ENCODE peak calls at places on chromosomes 3 and 15, in nine cellular contexts. G is cardiac muscle cell, C is right cardiac atrium, A is heart left ventricle, M is thoracic aorta, L is PC-3, U is body of pancreas, Q is aorta, K is A673. F is an unnamed sample. For H3K4me1, the result is how much of the 10 kb centered on the place peaks cover.

GRCh38 chr15:95887666-95888480 is 442.6 kb upstream of the NR2F2 start:
- DNase-seq in G (no peak), C (no peak), A (no peak), M (no peak), L (peak), U (no peak), Q (no peak), K (no peak), F (peak)

GRCh38 chr3:110521019-110521418 is 550.6 kb upstream of the NECTIN3 start:
- DNase-seq in G (peak), C (no peak), A (no peak), M (no peak), L (peak), U (no peak), Q (no peak), K (no peak), F (peak)

GRCh38 chr15:67823371-67824156 is 1.7 kb upstream of the SKOR1 start:
- DNase-seq in G (no peak), C (peak), A (peak), M (no peak), L (no peak), U (no peak), Q (no peak), K (no peak), F (no peak)

GRCh38 chr3:69922521-69923000 is 77.0 kb upstream of the SAMMSON start:
- DNase-seq in G (no peak), C (no peak), A (no peak), M (no peak), L (no peak), U (no peak), Q (no peak), K (no peak), F (no peak)

GRCh38 chr15:61857169-61857829 is 202.9 kb downstream of the VPS13C start:
- DNase-seq in G (peak), C (no peak), A (no peak), M (no peak), L (no peak), U (no peak), Q (no peak), K (peak), F (no peak)

GRCh38 chr3:46298871-46299607 is 54.9 kb upstream of the CCR2 start:
- DNase-seq in G (no peak), C (no peak), A (no peak), M (no peak), L (no peak), U (no peak), Q (no peak), K (no peak), F (no peak)

GRCh38 chr3:185120126-185120525 is 32.7 kb downstream of the C3orf70 start:
- DNase-seq in G (no peak), C (no peak), A (no peak), M (no peak), L (no peak), U (no peak), Q (no peak), K (no peak), F (no peak)

GRCh38 chr3:98058244-98058960 is 23.3 kb upstream of the GABRR3 start:
- DNase-seq in G (no peak), C (no peak), A (no peak), M (no peak), L (no peak), U (no peak), Q (no peak), K (no peak), F (no peak)

GRCh38 chr15:70159397-70160009 is 61.8 kb upstream of the TLE3 start:
- DNase-seq in G (no peak), C (no peak), A (no peak), M (no peak), L (no peak), U (no peak), Q (no peak), K (no peak), F (no peak)

GRCh38 chr3:182364723-182365650 is 428.3 kb upstream of the ATP11B start:
- DNase-seq in G (no peak), C (peak), A (no peak), M (no peak), L (peak), U (no peak), Q (no peak), K (peak), F (no peak)

GRCh38 chr3:53628546-53629395 is 134.4 kb downstream of the CACNA1D start:
- DNase-seq in G (no peak), C (no peak), A (no peak), M (no peak), L (no peak), U (no peak), Q (no peak), K (no peak), F (no peak)

GRCh38 chr15:99564221-99565030 is 1.4 kb upstream of the MEF2A start:
- DNase-seq in G (peak), C (peak), A (peak), M (no peak), L (no peak), U (peak), Q (peak), K (peak), F (peak)

GRCh38 chr3:45437388-45437787 is 49.0 kb downstream of the LARS2 start:
- DNase-seq in G (no peak), C (no peak), A (no peak), M (no peak), L (peak), U (no peak), Q (no peak), K (no peak), F (no peak)

GRCh38 chr3:162538906-162539305 is 1042.3 kb downstream of the OTOL1 start:
- DNase-seq in G (peak), C (no peak), A (no peak), M (no peak), L (no peak), U (no peak), Q (no peak), K (no peak), F (no peak)

GRCh38 chr3:115727135-115727534 is 103.8 kb downstream of the GAP43 start:
- DNase-seq in G (no peak), C (no peak), A (no peak), M (no peak), L (no peak), U (no peak), Q (no peak), K (no peak), F (no peak)

GRCh38 chr15:71572452-71573053 is 237.8 kb upstream of the NR2E3 start:
- DNase-seq in G (no peak), C (no peak), A (no peak), M (no peak), L (peak), U (peak), Q (no peak), K (no peak), F (no peak)

GRCh38 chr15:61702224-61703120 is 357.8 kb downstream of the VPS13C start:
- DNase-seq in G (no peak), C (no peak), A (no peak), M (no peak), L (peak), U (no peak), Q (no peak), K (no peak), F (no peak)

GRCh38 chr3:183114779-183115178 is 15.5 kb upstream of the MCCC1 start:
- DNase-seq in G (no peak), C (no peak), A (no peak), M (no peak), L (no peak), U (no peak), Q (no peak), K (no peak), F (no peak)

GRCh38 chr3:156377266-156377665 is 177.7 kb downstream of the SSR3 start:
- DNase-seq in G (no peak), C (no peak), A (no peak), M (no peak), L (no peak), U (no peak), Q (no peak), K (no peak), F (no peak)

GRCh38 chr15:68103603-68104002 is 49.5 kb downstream of the PIAS1 start:
- DNase-seq in G (no peak), C (no peak), A (no peak), M (no peak), L (no peak), U (no peak), Q (no peak), K (no peak), F (no peak)

GRCh38 chr3:154247806-154248480 is 76.3 kb downstream of the DHX36 start:
- DNase-seq in G (no peak), C (no peak), A (no peak), M (no peak), L (no peak), U (no peak), Q (no peak), K (peak), F (no peak)

GRCh38 chr15:58378241-58379085 is 53.3 kb upstream of the LIPC start:
- DNase-seq in G (no peak), C (no peak), A (no peak), M (no peak), L (peak), U (no peak), Q (no peak), K (no peak), F (peak)

GRCh38 chr3:59212128-59212764 is 162.4 kb upstream of the CFAP20DC start:
- DNase-seq in G (peak), C (no peak), A (no peak), M (no peak), L (peak), U (no peak), Q (no peak), K (peak), F (peak)

GRCh38 chr3:172102123-172102882 is 62.9 kb downstream of the FNDC3B start:
- DNase-seq in G (no peak), C (peak), A (no peak), M (no peak), L (no peak), U (peak), Q (no peak), K (no peak), F (no peak)

GRCh38 chr3:27423463-27423862 is 54.3 kb upstream of the NEK10 start:
- DNase-seq in G (peak), C (no peak), A (no peak), M (no peak), L (peak), U (no peak), Q (no peak), K (no peak), F (peak)

GRCh38 chr3:94028093-94028837 is at the start of gene STX19:
- DNase-seq in G (no peak), C (no peak), A (no peak), M (no peak), L (peak), U (peak), Q (no peak), K (peak), F (no peak)

GRCh38 chr3:142319912-142320311 is 94.5 kb upstream of the GK5 start:
- DNase-seq in G (no peak), C (no peak), A (no peak), M (no peak), L (no peak), U (no peak), Q (no peak), K (no peak), F (no peak)

GRCh38 chr15:72836676-72837325 is 53.2 kb upstream of the ADPGK start:
- DNase-seq in G (no peak), C (no peak), A (no peak), M (no peak), L (no peak), U (no peak), Q (no peak), K (no peak), F (no peak)

GRCh38 chr3:101171797-101172196 is 148.6 kb downstream of the IMPG2 start:
- DNase-seq in G (no peak), C (no peak), A (no peak), M (no peak), L (no peak), U (no peak), Q (no peak), K (no peak), F (no peak)

GRCh38 chr15:92074646-92075045 is 221.1 kb downstream of the SLCO3A1 start:
- DNase-seq in G (peak), C (peak), A (peak), M (peak), L (no peak), U (peak), Q (peak), K (peak), F (no peak)

GRCh38 chr3:33915796-33916589 is 117.6 kb downstream of the PDCD6IP start:
- DNase-seq in G (peak), C (peak), A (peak), M (no peak), L (peak), U (no peak), Q (no peak), K (peak), F (peak)
- H3K4me3 ChIP-seq in G (no peak), C (no peak), A (no peak), M (no peak), L (no peak), U (no peak), Q (no peak), K (no peak), F (no peak)

DNA sequence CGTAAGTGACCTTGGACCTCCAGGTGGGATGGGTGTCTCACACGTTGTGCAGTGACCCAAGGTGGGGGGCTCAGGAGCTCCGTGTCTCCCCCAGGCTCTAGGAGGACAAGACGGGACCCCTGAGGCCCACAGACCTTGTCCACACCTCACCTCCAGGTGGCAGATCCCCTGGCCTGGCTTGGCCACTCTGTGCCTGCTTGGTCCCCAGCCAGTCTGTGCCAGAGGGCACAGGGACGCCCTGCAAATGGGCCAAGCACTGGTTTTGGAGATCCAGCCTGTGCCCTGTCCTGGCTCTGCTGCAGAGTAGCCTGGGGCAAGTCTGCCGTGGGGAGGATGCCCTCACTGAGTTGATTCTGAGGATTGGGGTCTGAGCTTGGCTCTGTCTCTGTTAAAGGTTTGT is 14.0 kb downstream of the SLC6A6 start:
- DNase-seq in G (no peak), C (no peak), A (no peak), M (no peak), L (no peak), U (no peak), Q (no peak), K (no peak), F (no peak)
- H3K4me1 ChIP-seq in G (under half), C (under half), A (under half), M (under half), L (under half), U (under half), Q (under half), K (under half), F (under half)

GRCh38 chr15:34757262-34757661 is 2.5 kb upstream of the GJD2 start:
- DNase-seq in G (no peak), C (no peak), A (no peak), M (no peak), L (no peak), U (no peak), Q (no peak), K (no peak), F (no peak)

GRCh38 chr15:34754674-34755418 is at the start of gene GJD2:
- DNase-seq in G (no peak), C (peak), A (no peak), M (no peak), L (no peak), U (no peak), Q (no peak), K (no peak), F (no peak)

GRCh38 chr15:34754171-34754580 is 622 bp downstream of the GJD2 start:
- DNase-seq in G (no peak), C (peak), A (no peak), M (no peak), L (no peak), U (no peak), Q (no peak), K (no peak), F (no peak)

GRCh38 chr15:34753236-34753894 is 1.4 kb downstream of the GJD2 start:
- DNase-seq in G (peak), C (peak), A (peak), M (no peak), L (peak), U (peak), Q (peak), K (peak), F (peak)

DNA sequence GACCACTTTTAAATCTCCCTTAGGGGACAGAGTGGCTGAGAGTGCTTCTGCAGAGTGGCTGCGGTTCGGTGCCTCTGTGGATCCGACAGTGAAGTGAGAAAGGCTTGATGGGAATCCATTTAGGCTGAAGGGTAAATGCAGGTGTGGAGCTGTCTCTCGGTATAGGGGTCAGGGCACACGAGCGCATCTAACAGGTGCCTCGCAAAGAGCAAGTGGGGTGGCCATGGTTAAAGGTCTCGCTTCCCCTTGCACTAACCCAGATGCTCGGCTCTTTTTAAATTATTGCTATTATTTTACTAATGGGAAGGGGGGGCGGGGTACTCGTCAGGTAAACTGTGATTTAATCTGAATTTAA is 598 bp upstream of the GJD2 start:
- DNase-seq in G (no peak), C (peak), A (no peak), M (no peak), L (no peak), U (no peak), Q (no peak), K (no peak), F (no peak)
- H3K4me3 ChIP-seq in G (peak), C (peak), A (peak), M (peak), L (no peak), U (no peak), Q (no peak), K (no peak), F (no peak)

GRCh38 chr3:73043414-73043813 is 18.0 kb upstream of the EBLN2 start:
- DNase-seq in G (no peak), C (no peak), A (no peak), M (no peak), L (no peak), U (no peak), Q (no peak), K (no peak), F (no peak)

GRCh38 chr3:73037369-73037699 is 24.1 kb upstream of the EBLN2 start:
- DNase-seq in G (peak), C (no peak), A (no peak), M (no peak), L (peak), U (no peak), Q (no peak), K (peak), F (peak)

GRCh38 chr3:73046195-73046594 is 15.3 kb upstream of the EBLN2 start:
- DNase-seq in G (no peak), C (no peak), A (no peak), M (no peak), L (no peak), U (no peak), Q (no peak), K (no peak), F (no peak)

GRCh38 chr3:73045391-73045790 is 16.1 kb upstream of the EBLN2 start:
- DNase-seq in G (peak), C (no peak), A (no peak), M (no peak), L (no peak), U (no peak), Q (no peak), K (no peak), F (no peak)

DNA sequence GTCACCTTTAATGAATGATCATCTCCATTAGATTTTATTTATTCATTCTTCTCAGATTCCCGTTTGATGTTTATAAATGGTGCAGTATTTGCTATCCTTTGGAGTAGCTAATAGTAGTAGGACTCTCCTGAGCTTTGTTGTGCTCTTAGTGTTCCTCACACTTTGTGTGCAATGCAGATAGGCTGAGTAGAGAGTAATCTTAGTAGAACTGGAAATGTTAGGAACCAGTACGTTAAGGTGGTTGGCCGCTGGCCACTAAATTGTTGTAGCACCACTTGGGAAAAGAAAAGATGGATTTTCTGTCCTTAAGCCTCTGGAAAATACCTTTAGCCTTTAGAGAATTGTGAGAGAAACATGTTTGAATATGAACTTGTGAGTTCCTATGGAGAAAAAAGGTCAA is 19.9 kb upstream of the EBLN2 start:
- DNase-seq in G (peak), C (peak), A (no peak), M (no peak), L (no peak), U (no peak), Q (no peak), K (no peak), F (no peak)
- H3K4me1 ChIP-seq in G (under half), C (under half), A (half or more), M (half or more), L (under half), U (under half), Q (under half), K (under half), F (under half)

DNA sequence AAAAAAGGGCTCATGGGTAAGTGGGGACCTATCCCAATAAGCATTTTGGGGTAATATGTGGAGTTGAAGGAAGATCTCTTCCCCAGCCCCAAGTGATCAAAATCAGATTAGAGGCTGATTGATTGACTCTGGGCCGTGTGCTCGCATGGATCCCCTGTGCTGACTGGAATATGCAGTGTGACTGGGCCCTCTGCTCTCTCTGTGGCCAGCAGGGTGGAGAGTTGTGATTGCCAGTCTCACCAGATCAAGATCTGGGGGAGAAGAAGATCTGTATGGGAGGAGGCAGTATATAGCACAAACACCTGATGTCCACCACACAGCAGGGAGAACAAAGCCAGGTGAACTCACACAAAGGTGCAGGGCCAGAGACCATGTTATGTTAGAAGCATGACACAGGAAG is 8.8 kb downstream of the NUDT16 start:
- DNase-seq in G (no peak), C (no peak), A (no peak), M (no peak), L (no peak), U (no peak), Q (no peak), K (no peak), F (no peak)
- H3K4me3 ChIP-seq in G (no peak), C (no peak), A (no peak), M (no peak), L (no peak), U (no peak), Q (no peak), K (no peak), F (no peak)

DNA sequence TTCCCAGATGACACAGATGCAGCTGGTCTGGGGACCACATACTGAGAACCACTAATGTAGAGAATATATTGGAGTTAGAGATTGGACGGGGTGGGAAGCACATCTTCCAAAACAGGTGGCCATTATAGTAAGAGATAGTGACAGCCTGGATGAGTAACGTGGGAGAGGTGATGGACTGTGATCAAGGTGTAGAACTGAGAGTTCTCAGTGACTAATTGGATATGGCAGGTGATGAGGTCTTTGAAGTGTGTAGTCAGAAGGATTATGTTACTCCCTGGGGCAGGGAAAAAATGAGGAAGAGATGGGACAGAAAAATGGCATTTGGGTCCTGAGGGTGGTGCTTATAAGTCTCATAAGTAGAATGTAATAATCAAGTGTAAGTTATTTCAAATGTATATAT is 66.6 kb downstream of the KCNMB2 start:
- DNase-seq in G (no peak), C (no peak), A (no peak), M (no peak), L (no peak), U (no peak), Q (no peak), K (no peak), F (no peak)
- H3K4me1 ChIP-seq in G (under half), C (under half), A (under half), M (under half), L (under half), U (under half), Q (under half), K (under half), F (under half)

DNA sequence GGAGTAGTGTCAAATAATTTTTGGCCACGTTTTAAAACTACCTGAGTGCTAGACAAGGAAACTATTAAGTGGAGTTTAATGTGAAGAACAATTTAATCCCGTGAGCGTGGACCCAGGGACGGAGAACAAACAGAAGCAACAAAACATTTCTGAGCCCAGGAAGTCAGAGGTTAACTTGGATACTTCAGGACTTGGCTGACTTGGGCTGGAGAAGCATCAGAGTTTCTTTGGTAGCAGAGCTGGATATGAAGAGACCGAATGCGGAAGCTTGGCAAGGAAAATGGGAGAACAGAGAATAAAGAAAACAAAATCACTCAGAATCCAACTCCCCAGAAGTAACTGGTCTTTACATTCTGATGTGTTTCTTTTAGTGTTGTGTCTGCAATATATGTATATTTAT is 17.0 kb upstream of the PLOD2 start:
- DNase-seq in G (no peak), C (no peak), A (no peak), M (no peak), L (no peak), U (no peak), Q (no peak), K (no peak), F (no peak)
- H3K4me3 ChIP-seq in G (no peak), C (no peak), A (no peak), M (no peak), L (no peak), U (no peak), Q (no peak), K (no peak), F (no peak)